ENCODE peak calls at places on chromosomes 2 and 18, in seven cellular contexts. One of them, this sample, is unnamed.

GRCh38 chr18:60445341-60445740 is 72.8 kb upstream of the MC4R start:
- DNase-seq in cardiac muscle cell: no peak
- DNase-seq in GM12878: no peak
- DNase-seq in spleen: no peak
- DNase-seq in lower lobe of right lung: no peak
- DNase-seq in CD8-positive, alpha-beta T cell: no peak
- DNase-seq in heart right ventricle: no peak
- DNase-seq in this sample: no peak

GRCh38 chr18:45521151-45521550 is 94.1 kb upstream of the SLC14A2 start:
- DNase-seq in cardiac muscle cell: peak; percentile 64
- DNase-seq in GM12878: no peak
- DNase-seq in spleen: no peak
- DNase-seq in lower lobe of right lung: no peak
- DNase-seq in CD8-positive, alpha-beta T cell: no peak
- DNase-seq in heart right ventricle: no peak
- DNase-seq in this sample: no peak

GRCh38 chr2:204776781-204777559 is 231.7 kb downstream of the PARD3B start:
- DNase-seq in cardiac muscle cell: peak; percentile 21
- DNase-seq in GM12878: no peak
- DNase-seq in spleen: no peak
- DNase-seq in lower lobe of right lung: no peak
- DNase-seq in CD8-positive, alpha-beta T cell: no peak
- DNase-seq in heart right ventricle: no peak
- DNase-seq in this sample: no peak

GRCh38 chr2:47631840-47632398 is 151.0 kb upstream of the MSH6 start:
- DNase-seq in cardiac muscle cell: peak; percentile 66
- DNase-seq in GM12878: no peak
- DNase-seq in spleen: no peak
- DNase-seq in lower lobe of right lung: no peak
- DNase-seq in CD8-positive, alpha-beta T cell: no peak
- DNase-seq in heart right ventricle: no peak
- DNase-seq in this sample: no peak

GRCh38 chr2:79275863-79276262 is 116.3 kb upstream of the REG3A start:
- DNase-seq in cardiac muscle cell: no peak
- DNase-seq in GM12878: no peak
- DNase-seq in spleen: no peak
- DNase-seq in lower lobe of right lung: no peak
- DNase-seq in CD8-positive, alpha-beta T cell: no peak
- DNase-seq in heart right ventricle: no peak
- DNase-seq in this sample: no peak

GRCh38 chr2:8627692-8628085 is 54.2 kb upstream of the ID2 start:
- DNase-seq in cardiac muscle cell: no peak
- DNase-seq in GM12878: no peak
- DNase-seq in spleen: no peak
- DNase-seq in lower lobe of right lung: peak; percentile 30
- DNase-seq in CD8-positive, alpha-beta T cell: no peak
- DNase-seq in heart right ventricle: no peak
- DNase-seq in this sample: no peak

GRCh38 chr2:288743-289361 is 961 bp upstream of the ALKAL2 start:
- DNase-seq in cardiac muscle cell: no peak
- DNase-seq in GM12878: no peak
- DNase-seq in spleen: no peak
- DNase-seq in lower lobe of right lung: no peak
- DNase-seq in CD8-positive, alpha-beta T cell: no peak
- DNase-seq in heart right ventricle: no peak
- DNase-seq in this sample: no peak

GRCh38 chr2:127176371-127177311 is 43.5 kb downstream of the CYP27C1 start:
- DNase-seq in cardiac muscle cell: peak; percentile 32
- DNase-seq in GM12878: no peak
- DNase-seq in spleen: peak; percentile 69
- DNase-seq in lower lobe of right lung: peak; percentile 69
- DNase-seq in CD8-positive, alpha-beta T cell: no peak
- DNase-seq in heart right ventricle: peak; percentile 13
- DNase-seq in this sample: no peak

GRCh38 chr2:176159678-176160250 is 2.7 kb downstream of the HOXD3 start:
- DNase-seq in cardiac muscle cell: no peak
- DNase-seq in GM12878: no peak
- DNase-seq in spleen: no peak
- DNase-seq in lower lobe of right lung: no peak
- DNase-seq in CD8-positive, alpha-beta T cell: no peak
- DNase-seq in heart right ventricle: no peak
- DNase-seq in this sample: no peak

GRCh38 chr2:240968731-240969624 is 29.4 kb upstream of the SNED1 start:
- DNase-seq in cardiac muscle cell: no peak
- DNase-seq in GM12878: no peak
- DNase-seq in spleen: peak; percentile 74
- DNase-seq in lower lobe of right lung: peak; percentile 45
- DNase-seq in CD8-positive, alpha-beta T cell: no peak
- DNase-seq in heart right ventricle: no peak
- DNase-seq in this sample: no peak

GRCh38 chr2:3192281-3192818 is 185.3 kb downstream of the EIPR1 start:
- DNase-seq in cardiac muscle cell: no peak
- DNase-seq in GM12878: no peak
- DNase-seq in spleen: peak; percentile 54
- DNase-seq in lower lobe of right lung: no peak
- DNase-seq in CD8-positive, alpha-beta T cell: no peak
- DNase-seq in heart right ventricle: no peak
- DNase-seq in this sample: no peak

GRCh38 chr2:105617631-105618350 is 126.9 kb upstream of the NCK2 start:
- DNase-seq in cardiac muscle cell: no peak
- DNase-seq in GM12878: no peak
- DNase-seq in spleen: no peak
- DNase-seq in lower lobe of right lung: no peak
- DNase-seq in CD8-positive, alpha-beta T cell: no peak
- DNase-seq in heart right ventricle: no peak
- DNase-seq in this sample: no peak

GRCh38 chr2:10124538-10125045 is 2.1 kb downstream of the RRM2 start:
- DNase-seq in cardiac muscle cell: peak; percentile 85
- DNase-seq in GM12878: no peak
- DNase-seq in spleen: peak; percentile 13
- DNase-seq in lower lobe of right lung: no peak
- DNase-seq in CD8-positive, alpha-beta T cell: no peak
- DNase-seq in heart right ventricle: peak; percentile 57
- DNase-seq in this sample: no peak

GRCh38 chr2:226030369-226031077 is 631.0 kb downstream of the NYAP2 start:
- DNase-seq in cardiac muscle cell: no peak
- DNase-seq in GM12878: no peak
- DNase-seq in spleen: no peak
- DNase-seq in lower lobe of right lung: peak; percentile 42
- DNase-seq in CD8-positive, alpha-beta T cell: no peak
- DNase-seq in heart right ventricle: no peak
- DNase-seq in this sample: no peak

GRCh38 chr2:174633621-174633927 is 36.0 kb upstream of the WIPF1 start:
- DNase-seq in cardiac muscle cell: peak; percentile 41
- DNase-seq in GM12878: no peak
- DNase-seq in spleen: peak; percentile 77
- DNase-seq in lower lobe of right lung: no peak
- DNase-seq in CD8-positive, alpha-beta T cell: no peak
- DNase-seq in heart right ventricle: no peak
- DNase-seq in this sample: no peak

GRCh38 chr2:227460079-227460485 is 11.9 kb upstream of the AGFG1 start:
- DNase-seq in cardiac muscle cell: peak; percentile 91
- DNase-seq in GM12878: no peak
- DNase-seq in spleen: peak; percentile 84
- DNase-seq in lower lobe of right lung: no peak
- DNase-seq in CD8-positive, alpha-beta T cell: peak; percentile 70
- DNase-seq in heart right ventricle: no peak
- DNase-seq in this sample: peak; percentile 87

GRCh38 chr2:128986026-128986720 is 667.5 kb upstream of the HS6ST1 start:
- DNase-seq in cardiac muscle cell: peak; percentile 2
- DNase-seq in GM12878: no peak
- DNase-seq in spleen: no peak
- DNase-seq in lower lobe of right lung: no peak
- DNase-seq in CD8-positive, alpha-beta T cell: no peak
- DNase-seq in heart right ventricle: no peak
- DNase-seq in this sample: no peak

GRCh38 chr2:216694201-216694825 is 1.0 kb downstream of the IGFBP5 start:
- DNase-seq in cardiac muscle cell: peak; percentile 42
- DNase-seq in GM12878: no peak
- DNase-seq in spleen: no peak
- DNase-seq in lower lobe of right lung: peak; percentile 59
- DNase-seq in CD8-positive, alpha-beta T cell: peak; percentile 57
- DNase-seq in heart right ventricle: no peak
- DNase-seq in this sample: peak; percentile 22

GRCh38 chr18:25662247-25662646 is 310.3 kb upstream of the ZNF521 start:
- DNase-seq in cardiac muscle cell: no peak
- DNase-seq in GM12878: no peak
- DNase-seq in spleen: no peak
- DNase-seq in lower lobe of right lung: no peak
- DNase-seq in CD8-positive, alpha-beta T cell: no peak
- DNase-seq in heart right ventricle: no peak
- DNase-seq in this sample: no peak

GRCh38 chr2:154489271-154489858 is 209.1 kb upstream of the KCNJ3 start:
- DNase-seq in cardiac muscle cell: no peak
- DNase-seq in GM12878: no peak
- DNase-seq in spleen: no peak
- DNase-seq in lower lobe of right lung: no peak
- DNase-seq in CD8-positive, alpha-beta T cell: no peak
- DNase-seq in heart right ventricle: no peak
- DNase-seq in this sample: no peak

GRCh38 chr2:133667085-133667484 is 98.8 kb upstream of the NCKAP5 start:
- DNase-seq in cardiac muscle cell: peak; percentile 7
- DNase-seq in GM12878: no peak
- DNase-seq in spleen: no peak
- DNase-seq in lower lobe of right lung: no peak
- DNase-seq in CD8-positive, alpha-beta T cell: no peak
- DNase-seq in heart right ventricle: no peak
- DNase-seq in this sample: no peak

GRCh38 chr2:63840081-63840784 is 1.5 kb upstream of the UGP2 start:
- DNase-seq in cardiac muscle cell: no peak
- DNase-seq in GM12878: no peak
- DNase-seq in spleen: peak; percentile 75
- DNase-seq in lower lobe of right lung: no peak
- DNase-seq in CD8-positive, alpha-beta T cell: no peak
- DNase-seq in heart right ventricle: no peak
- DNase-seq in this sample: no peak

GRCh38 chr2:11753452-11753885 is 7.0 kb downstream of the LPIN1 start:
- DNase-seq in cardiac muscle cell: no peak
- DNase-seq in GM12878: peak; percentile 93
- DNase-seq in spleen: peak; percentile 87
- DNase-seq in lower lobe of right lung: peak; percentile 69
- DNase-seq in CD8-positive, alpha-beta T cell: no peak
- DNase-seq in heart right ventricle: no peak
- DNase-seq in this sample: peak; percentile 80

GRCh38 chr2:237563816-237564215 is 2.6 kb upstream of the PRLH start:
- DNase-seq in cardiac muscle cell: peak; percentile 55
- DNase-seq in GM12878: no peak
- DNase-seq in spleen: peak; percentile 61
- DNase-seq in lower lobe of right lung: no peak
- DNase-seq in CD8-positive, alpha-beta T cell: no peak
- DNase-seq in heart right ventricle: no peak
- DNase-seq in this sample: no peak

GRCh38 chr2:121094845-121095244 is 190.2 kb downstream of the TFCP2L1 start:
- DNase-seq in cardiac muscle cell: no peak
- DNase-seq in GM12878: no peak
- DNase-seq in spleen: no peak
- DNase-seq in lower lobe of right lung: no peak
- DNase-seq in CD8-positive, alpha-beta T cell: no peak
- DNase-seq in heart right ventricle: no peak
- DNase-seq in this sample: no peak

GRCh38 chr2:83991992-83992391 is 467.1 kb downstream of the SUCLG1 start:
- DNase-seq in cardiac muscle cell: no peak
- DNase-seq in GM12878: no peak
- DNase-seq in spleen: no peak
- DNase-seq in lower lobe of right lung: no peak
- DNase-seq in CD8-positive, alpha-beta T cell: no peak
- DNase-seq in heart right ventricle: no peak
- DNase-seq in this sample: no peak

GRCh38 chr2:238967031-238967977 is 119.4 kb downstream of the TWIST2 start:
- DNase-seq in cardiac muscle cell: no peak
- DNase-seq in GM12878: no peak
- DNase-seq in spleen: no peak
- DNase-seq in lower lobe of right lung: no peak
- DNase-seq in CD8-positive, alpha-beta T cell: no peak
- DNase-seq in heart right ventricle: no peak
- DNase-seq in this sample: no peak
- H3K27me3 ChIP-seq in cardiac muscle cell: no peaks in the 10 kb centered on the region
- H3K27me3 ChIP-seq in GM12878: peaks cover 2% of the 10 kb centered on the region
- H3K27me3 ChIP-seq in spleen: no peaks in the 10 kb centered on the region
- H3K27me3 ChIP-seq in lower lobe of right lung: peaks cover 14% of the 10 kb centered on the region
- H3K27me3 ChIP-seq in CD8-positive, alpha-beta T cell: peaks cover 8% of the 10 kb centered on the region
- H3K27me3 ChIP-seq in heart right ventricle: peaks cover 42% of the 10 kb centered on the region
- H3K27me3 ChIP-seq in this sample: no peaks in the 10 kb centered on the region

GRCh38 chr2:222290691-222291484 is 7.9 kb downstream of the PAX3 start:
- DNase-seq in cardiac muscle cell: peak; percentile 26
- DNase-seq in GM12878: no peak
- DNase-seq in spleen: no peak
- DNase-seq in lower lobe of right lung: no peak
- DNase-seq in CD8-positive, alpha-beta T cell: no peak
- DNase-seq in heart right ventricle: no peak
- DNase-seq in this sample: no peak
- TF ChIP-seq CTCF in cardiac muscle cell: no peak
- TF ChIP-seq CTCF in GM12878: no peak
- TF ChIP-seq CTCF in spleen: no peak
- TF ChIP-seq CTCF in lower lobe of right lung: no peak
- TF ChIP-seq CTCF in CD8-positive, alpha-beta T cell: no peak
- TF ChIP-seq CTCF in heart right ventricle: no peak
- TF ChIP-seq CTCF in this sample: no peak

DNA sequence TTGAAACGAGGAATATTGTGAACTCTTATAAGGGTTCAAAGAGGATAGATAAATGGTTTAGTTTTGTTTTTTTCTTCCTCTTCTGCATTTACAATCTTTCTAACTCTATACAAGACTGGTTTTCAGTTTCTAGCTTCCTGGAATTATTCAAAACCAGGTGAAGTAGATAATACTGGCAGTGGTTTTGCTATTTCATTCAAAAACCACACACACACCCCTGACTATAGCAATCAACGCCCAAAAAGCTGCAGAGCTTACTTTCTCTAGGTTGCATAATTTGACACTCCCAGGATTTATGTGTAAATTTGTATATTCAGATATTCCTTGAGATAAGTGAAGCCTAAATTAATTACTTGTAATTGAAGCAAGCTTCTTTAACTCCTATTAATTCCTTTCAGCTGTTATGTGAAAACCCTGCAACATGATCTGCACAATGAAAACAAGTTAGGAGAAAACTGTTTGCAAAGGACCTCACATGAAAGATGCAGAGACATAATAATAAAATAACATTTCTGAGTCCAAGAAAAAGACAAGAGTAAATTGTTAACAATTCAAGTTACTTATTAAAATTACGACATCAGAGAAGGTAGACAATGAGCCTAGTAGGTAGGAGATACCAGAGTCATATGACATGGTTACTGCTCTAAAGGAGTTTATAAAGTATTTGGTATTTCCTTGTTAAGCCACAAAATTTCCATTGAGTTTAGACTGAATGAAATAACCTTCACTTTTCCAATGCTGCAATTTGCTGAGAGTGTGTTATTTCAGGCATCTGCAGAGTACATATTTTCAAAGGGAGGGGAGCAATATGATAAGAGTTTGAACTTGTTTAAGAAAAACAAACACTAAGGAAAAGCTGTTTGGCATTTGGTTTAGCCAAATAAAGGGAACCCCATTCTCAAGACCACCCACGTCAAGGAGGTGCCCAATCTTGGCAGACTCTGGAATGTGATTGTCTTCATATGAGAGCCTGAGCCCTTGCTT is 1.6 kb upstream of the NFE2L2 start:
- DNase-seq in cardiac muscle cell: peak; percentile 77
- DNase-seq in GM12878: no peak
- DNase-seq in spleen: no peak
- DNase-seq in lower lobe of right lung: no peak
- DNase-seq in CD8-positive, alpha-beta T cell: no peak
- DNase-seq in heart right ventricle: no peak
- DNase-seq in this sample: peak; percentile 25
- H3K4me3 ChIP-seq in cardiac muscle cell: peak overlapping the region; percentile 96
- H3K4me3 ChIP-seq in GM12878: peak overlapping the region; percentile 72
- H3K4me3 ChIP-seq in spleen: peak overlapping the region; percentile 76
- H3K4me3 ChIP-seq in lower lobe of right lung: peak overlapping the region; percentile 94
- H3K4me3 ChIP-seq in CD8-positive, alpha-beta T cell: peak overlapping the region; percentile 97
- H3K4me3 ChIP-seq in heart right ventricle: peak overlapping the region; percentile 96
- H3K4me3 ChIP-seq in this sample: no peak overlapping the region

GRCh38 chr2:66577331-66578041 is 142.6 kb downstream of the MEIS1 start:
- DNase-seq in cardiac muscle cell: no peak
- DNase-seq in GM12878: no peak
- DNase-seq in spleen: no peak
- DNase-seq in lower lobe of right lung: no peak
- DNase-seq in CD8-positive, alpha-beta T cell: no peak
- DNase-seq in heart right ventricle: no peak
- DNase-seq in this sample: no peak
- H3K27me3 ChIP-seq in cardiac muscle cell: peaks cover 9% of the 10 kb centered on the region
- H3K27me3 ChIP-seq in GM12878: peaks cover 16% of the 10 kb centered on the region
- H3K27me3 ChIP-seq in spleen: no peaks in the 10 kb centered on the region
- H3K27me3 ChIP-seq in lower lobe of right lung: peaks cover 75% of the 10 kb centered on the region
- H3K27me3 ChIP-seq in CD8-positive, alpha-beta T cell: peaks cover 18% of the 10 kb centered on the region
- H3K27me3 ChIP-seq in heart right ventricle: peaks cover 71% of the 10 kb centered on the region
- H3K27me3 ChIP-seq in this sample: peaks cover 2% of the 10 kb centered on the region

This sample was measured in GM06990.